ENCODE peak calls at places on chromosomes 16 and 17, in nine cellular contexts. B is esophagus squamous epithelium; I is kidney; D is pancreas; Y is endodermal cell; C is CD8-positive, alpha-beta memory T cell; R is fibroblast of lung; S is lung; O is cardiac muscle cell. A is an unnamed sample. For H3K9me3 and H3K4me1, the result is how much of the 10 kb centered on the place peaks cover.

GRCh38 chr16:55641430-55642056 is 14.2 kb upstream of the SLC6A2 start:
- DNase-seq in B (no peak), I (no peak), D (no peak), Y (peak), C (no peak), R (peak), S (no peak), O (no peak), A (no peak)

GRCh38 chr16:15515992-15516391 is 81.6 kb downstream of the BMERB1 start:
- DNase-seq in B (no peak), I (no peak), D (no peak), Y (no peak), C (no peak), R (no peak), S (no peak), O (no peak), A (no peak)

GRCh38 chr16:62190426-62190825 is 154.2 kb upstream of the CDH8 start:
- DNase-seq in B (no peak), I (no peak), D (no peak), Y (no peak), C (no peak), R (peak), S (no peak), O (peak), A (no peak)

GRCh38 chr17:46764709-46765401 is 53.6 kb downstream of the WNT3 start:
- DNase-seq in B (no peak), I (peak), D (no peak), Y (peak), C (no peak), R (peak), S (peak), O (peak), A (no peak)

GRCh38 chr17:4968916-4969550 is 1.4 kb upstream of the SPAG7 start:
- DNase-seq in B (no peak), I (peak), D (no peak), Y (peak), C (no peak), R (peak), S (no peak), O (peak), A (peak)

GRCh38 chr17:10698116-10698818 is 873 bp downstream of the ADPRM start:
- DNase-seq in B (no peak), I (no peak), D (no peak), Y (no peak), C (no peak), R (peak), S (no peak), O (peak), A (no peak)

GRCh38 chr17:34756670-34757021 is 177.3 kb downstream of the TMEM132E start:
- DNase-seq in B (no peak), I (no peak), D (no peak), Y (peak), C (no peak), R (peak), S (no peak), O (peak), A (no peak)

GRCh38 chr17:7435676-7436555 is 681 bp downstream of the TMEM102 start:
- DNase-seq in B (no peak), I (no peak), D (peak), Y (peak), C (peak), R (no peak), S (peak), O (peak), A (peak)

GRCh38 chr17:2086306-2086705 is 31.4 kb downstream of the HIC1 start:
- DNase-seq in B (no peak), I (no peak), D (no peak), Y (no peak), C (no peak), R (no peak), S (no peak), O (no peak), A (no peak)

GRCh38 chr16:30065943-30066881 is 652 bp downstream of the ALDOA start:
- DNase-seq in B (no peak), I (no peak), D (peak), Y (no peak), C (no peak), R (peak), S (peak), O (peak), A (no peak)

GRCh38 chr17:4648741-4649140 is 7.3 kb upstream of the ALOX15 start:
- DNase-seq in B (no peak), I (no peak), D (no peak), Y (no peak), C (no peak), R (no peak), S (no peak), O (peak), A (no peak)

GRCh38 chr16:6967796-6968195 is 364.8 kb upstream of the RBFOX1 start:
- DNase-seq in B (no peak), I (no peak), D (no peak), Y (no peak), C (no peak), R (no peak), S (no peak), O (no peak), A (no peak)
- H3K9me3 ChIP-seq in B (under half), I (under half), D (under half), Y (under half), C (under half), R (under half), S (under half), O (under half), A (under half)

GRCh38 chr17:21160401-21160800 is 33.6 kb downstream of the DHRS7B start:
- DNase-seq in B (no peak), I (no peak), D (no peak), Y (no peak), C (no peak), R (no peak), S (no peak), O (no peak), A (no peak)

GRCh38 chr17:21164226-21165019 is 37.7 kb downstream of the DHRS7B start:
- DNase-seq in B (no peak), I (no peak), D (no peak), Y (no peak), C (no peak), R (no peak), S (no peak), O (no peak), A (no peak)

GRCh38 chr17:21162394-21162775 is 35.6 kb downstream of the DHRS7B start:
- DNase-seq in B (no peak), I (no peak), D (no peak), Y (no peak), C (no peak), R (no peak), S (no peak), O (no peak), A (no peak)

GRCh38 chr17:21163101-21163500 is 36.3 kb downstream of the DHRS7B start:
- DNase-seq in B (no peak), I (no peak), D (no peak), Y (no peak), C (no peak), R (no peak), S (no peak), O (no peak), A (no peak)

DNA sequence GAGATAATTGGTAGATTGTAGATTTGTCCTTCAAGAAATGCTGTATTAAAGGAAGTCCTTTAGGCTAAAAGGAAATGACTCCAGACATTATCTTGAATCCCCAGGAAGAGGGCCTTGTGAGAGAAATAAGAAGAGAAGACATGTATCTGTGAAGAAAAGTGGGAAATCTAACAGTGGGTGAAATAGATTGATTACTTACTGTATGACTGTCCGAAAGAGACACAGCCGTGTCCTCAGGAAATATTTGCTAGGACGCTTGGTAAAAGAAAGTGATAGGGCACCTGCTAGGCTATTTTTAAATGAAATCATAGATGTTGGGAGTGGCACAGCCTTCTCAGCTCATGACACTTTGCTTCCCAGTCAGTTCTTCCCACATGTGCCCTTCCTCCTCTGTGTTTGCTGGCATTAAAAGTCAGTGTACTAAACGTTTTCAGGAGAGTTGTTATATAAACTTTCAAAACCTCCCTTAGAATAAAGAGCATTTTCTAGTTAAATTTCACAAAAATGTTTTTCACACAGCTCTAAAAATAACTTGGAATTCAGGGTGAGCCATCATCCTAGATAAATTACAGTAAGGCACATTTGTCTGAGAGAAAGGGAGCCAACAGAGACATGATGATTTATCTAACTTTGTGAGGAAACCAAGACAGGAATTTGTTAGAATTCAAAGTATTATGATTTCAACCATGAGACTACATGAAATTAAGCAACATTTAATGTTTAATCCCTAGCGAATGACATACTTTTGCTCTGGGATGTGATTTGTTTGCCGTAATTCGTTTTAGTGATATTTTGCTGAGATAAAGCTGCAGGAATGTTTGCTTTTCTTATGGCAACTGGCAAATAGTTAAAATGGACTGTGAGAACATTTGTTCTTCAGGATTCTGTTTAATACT is 35.0 kb downstream of the DHRS7B start:
- DNase-seq in B (no peak), I (no peak), D (no peak), Y (no peak), C (no peak), R (peak), S (no peak), O (peak), A (no peak)
- H3K27ac ChIP-seq in B (peak), I (peak), D (peak), Y (no peak), C (no peak), R (peak), S (peak), O (peak), A (no peak)

GRCh38 chr16:81468269-81468902 is 23.8 kb downstream of the CMIP start:
- DNase-seq in B (no peak), I (peak), D (no peak), Y (no peak), C (no peak), R (no peak), S (no peak), O (no peak), A (no peak)

GRCh38 chr16:81465375-81465943 is 20.9 kb downstream of the CMIP start:
- DNase-seq in B (no peak), I (peak), D (peak), Y (no peak), C (no peak), R (no peak), S (no peak), O (no peak), A (no peak)

GRCh38 chr16:81466351-81466960 is 21.8 kb downstream of the CMIP start:
- DNase-seq in B (no peak), I (peak), D (no peak), Y (no peak), C (no peak), R (peak), S (no peak), O (peak), A (no peak)

GRCh38 chr16:81467815-81468214 is 23.2 kb downstream of the CMIP start:
- DNase-seq in B (no peak), I (peak), D (no peak), Y (no peak), C (no peak), R (no peak), S (no peak), O (no peak), A (no peak)

GRCh38 chr16:81467072-81467471 is 22.5 kb downstream of the CMIP start:
- DNase-seq in B (no peak), I (peak), D (no peak), Y (no peak), C (no peak), R (no peak), S (no peak), O (no peak), A (no peak)
- H3K4me1 ChIP-seq in B (half or more), I (half or more), D (under half), Y (under half), C (half or more), R (under half), S (under half), O (under half), A (under half)

GRCh38 chr17:70091681-70092080 is 16.7 kb downstream of the KCNJ16 start:
- DNase-seq in B (no peak), I (no peak), D (no peak), Y (no peak), C (no peak), R (no peak), S (no peak), O (no peak), A (no peak)

GRCh38 chr17:70089513-70090148 is 14.6 kb downstream of the KCNJ16 start:
- DNase-seq in B (no peak), I (no peak), D (no peak), Y (no peak), C (no peak), R (no peak), S (no peak), O (no peak), A (no peak)

GRCh38 chr17:70095455-70095854 is 20.4 kb downstream of the KCNJ16 start:
- DNase-seq in B (no peak), I (no peak), D (no peak), Y (no peak), C (no peak), R (no peak), S (no peak), O (no peak), A (no peak)

GRCh38 chr17:70091005-70091568 is 16.1 kb downstream of the KCNJ16 start:
- DNase-seq in B (no peak), I (no peak), D (no peak), Y (no peak), C (no peak), R (no peak), S (no peak), O (no peak), A (no peak)

GRCh38 chr17:70093163-70093562 is 18.1 kb downstream of the KCNJ16 start:
- DNase-seq in B (no peak), I (no peak), D (no peak), Y (no peak), C (no peak), R (no peak), S (no peak), O (no peak), A (no peak)
- H3K9me3 ChIP-seq in B (under half), I (under half), D (under half), Y (under half), C (under half), R (under half), S (under half), O (under half), A (under half)

DNA sequence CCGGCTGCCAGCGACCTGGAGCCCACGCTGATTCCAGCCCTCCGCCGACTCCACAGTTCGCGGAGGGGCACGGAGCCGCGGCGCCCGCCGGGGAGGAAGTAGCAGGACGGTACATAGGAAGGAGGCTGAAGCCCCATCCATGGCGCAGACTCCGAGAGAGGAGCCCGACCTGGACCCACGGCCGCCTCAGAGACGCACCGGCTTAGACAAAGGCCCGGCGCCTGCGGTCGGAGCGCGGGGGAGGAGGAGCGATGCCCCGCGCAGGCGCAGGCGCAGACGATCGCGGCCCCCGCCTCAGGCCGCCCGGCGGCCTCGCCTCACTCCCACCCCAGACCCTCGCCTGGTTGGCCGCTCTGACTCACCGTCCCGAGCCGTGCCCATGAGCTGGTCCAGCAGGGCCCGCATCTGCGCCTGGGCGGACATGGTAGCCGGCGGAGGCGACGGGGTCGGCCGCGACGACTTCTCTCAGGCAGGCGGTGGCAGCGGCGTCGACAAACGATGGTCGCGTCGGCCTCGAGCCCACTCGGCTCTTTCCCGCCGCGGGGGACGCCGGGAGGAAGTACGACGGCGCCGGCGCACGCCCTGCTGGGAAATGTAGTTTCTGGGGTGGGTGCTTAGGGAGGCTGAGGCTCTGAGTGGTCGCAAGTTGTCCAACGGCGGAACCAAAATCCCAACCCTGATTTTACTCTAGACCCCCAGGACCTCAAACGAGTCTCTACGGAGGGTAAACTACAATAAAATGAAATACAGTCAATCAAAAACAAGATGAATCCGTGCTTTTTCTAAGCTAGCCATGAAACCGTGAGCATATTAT is at the start of gene LUC7L:
- DNase-seq in B (no peak), I (peak), D (peak), Y (peak), C (peak), R (peak), S (peak), O (peak), A (peak)
- H3K27ac ChIP-seq in B (peak), I (peak), D (peak), Y (peak), C (peak), R (peak), S (peak), O (peak), A (peak)

GRCh38 chr17:59435238-59435637 is 103.8 kb downstream of the YPEL2 start:
- DNase-seq in B (no peak), I (no peak), D (no peak), Y (no peak), C (no peak), R (peak), S (no peak), O (peak), A (peak)

GRCh38 chr17:59436900-59437299 is 105.4 kb downstream of the YPEL2 start:
- DNase-seq in B (no peak), I (no peak), D (no peak), Y (no peak), C (no peak), R (no peak), S (no peak), O (no peak), A (no peak)

GRCh38 chr17:59431606-59432005 is 100.2 kb downstream of the YPEL2 start:
- DNase-seq in B (no peak), I (no peak), D (no peak), Y (no peak), C (no peak), R (no peak), S (no peak), O (peak), A (no peak)

GRCh38 chr17:59432657-59433056 is 101.2 kb downstream of the YPEL2 start:
- DNase-seq in B (no peak), I (no peak), D (no peak), Y (no peak), C (no peak), R (no peak), S (no peak), O (no peak), A (no peak)

GRCh38 chr17:59434429-59434828 is 103.0 kb downstream of the YPEL2 start:
- DNase-seq in B (no peak), I (no peak), D (no peak), Y (no peak), C (no peak), R (no peak), S (no peak), O (no peak), A (no peak)
- H3K4me1 ChIP-seq in B (under half), I (under half), D (under half), Y (under half), C (under half), R (under half), S (under half), O (under half), A (under half)

GRCh38 chr16:35748621-35749252 is 2289.3 kb downstream of the TP53TG3F start:
- DNase-seq in B (no peak), I (no peak), D (no peak), Y (no peak), C (no peak), R (no peak), S (no peak), O (no peak), A (no peak)
- H3K9me3 ChIP-seq in B (under half), I (under half), D (under half), Y (under half), C (under half), R (under half), S (under half), O (under half), A (half or more)

GRCh38 chr17:44110823-44111633 is 12.4 kb downstream of the HDAC5 start:
- DNase-seq in B (peak), I (peak), D (peak), Y (peak), C (no peak), R (peak), S (peak), O (peak), A (peak)
- H3K27ac ChIP-seq in B (peak), I (peak), D (peak), Y (no peak), C (no peak), R (peak), S (peak), O (peak), A (no peak)

GRCh38 chr16:66057056-66057455 is 309.4 kb upstream of the CDH5 start:
- DNase-seq in B (no peak), I (no peak), D (no peak), Y (no peak), C (no peak), R (no peak), S (no peak), O (no peak), A (no peak)
- H3K4me1 ChIP-seq in B (under half), I (under half), D (under half), Y (under half), C (under half), R (under half), S (under half), O (under half), A (under half)

A was measured in CD4-positive, CD25-positive, alpha-beta regulatory T cell.